ENCODE peak calls at places on chromosomes 5 and 9, in six cellular contexts. One of them, this sample, is unnamed.

GRCh38 chr5:18882162-18882561 is 1105.8 kb downstream of the CDH18 start:
- DNase-seq in gastrocnemius medialis: no peak
- DNase-seq in A549: no peak
- DNase-seq in lower leg skin: no peak
- DNase-seq in heart left ventricle: no peak
- DNase-seq in ovary: no peak
- DNase-seq in this sample: no peak

GRCh38 chr5:154058055-154059038 is 19.6 kb downstream of the MFAP3 start:
- DNase-seq in gastrocnemius medialis: no peak
- DNase-seq in A549: no peak
- DNase-seq in lower leg skin: no peak
- DNase-seq in heart left ventricle: no peak
- DNase-seq in ovary: no peak
- DNase-seq in this sample: no peak

GRCh38 chr5:77852514-77853352 is 76.6 kb upstream of the TBCA start:
- DNase-seq in gastrocnemius medialis: no peak
- DNase-seq in A549: peak; percentile 65
- DNase-seq in lower leg skin: no peak
- DNase-seq in heart left ventricle: peak; percentile 72
- DNase-seq in ovary: peak; percentile 74
- DNase-seq in this sample: peak; percentile 53

GRCh38 chr9:112620998-112621694 is 96.8 kb downstream of the INIP start:
- DNase-seq in gastrocnemius medialis: no peak
- DNase-seq in A549: no peak
- DNase-seq in lower leg skin: no peak
- DNase-seq in heart left ventricle: no peak
- DNase-seq in ovary: no peak
- DNase-seq in this sample: no peak

GRCh38 chr5:106418196-106418595 is 1252.5 kb downstream of the EFNA5 start:
- DNase-seq in gastrocnemius medialis: no peak
- DNase-seq in A549: no peak
- DNase-seq in lower leg skin: no peak
- DNase-seq in heart left ventricle: no peak
- DNase-seq in ovary: no peak
- DNase-seq in this sample: no peak

GRCh38 chr5:68420476-68421344 is 205.2 kb downstream of the PIK3R1 start:
- DNase-seq in gastrocnemius medialis: no peak
- DNase-seq in A549: no peak
- DNase-seq in lower leg skin: no peak
- DNase-seq in heart left ventricle: peak; percentile 69
- DNase-seq in ovary: peak; percentile 59
- DNase-seq in this sample: peak; percentile 71

GRCh38 chr9:69981686-69982450 is 61.8 kb upstream of the MAMDC2 start:
- DNase-seq in gastrocnemius medialis: no peak
- DNase-seq in A549: no peak
- DNase-seq in lower leg skin: no peak
- DNase-seq in heart left ventricle: no peak
- DNase-seq in ovary: no peak
- DNase-seq in this sample: no peak

GRCh38 chr5:171610686-171611085 is 174.9 kb upstream of the SMIM23 start:
- DNase-seq in gastrocnemius medialis: no peak
- DNase-seq in A549: no peak
- DNase-seq in lower leg skin: peak; percentile 32
- DNase-seq in heart left ventricle: no peak
- DNase-seq in ovary: no peak
- DNase-seq in this sample: no peak

GRCh38 chr5:36457511-36458260 is 148.7 kb upstream of the SLC1A3 start:
- DNase-seq in gastrocnemius medialis: no peak
- DNase-seq in A549: no peak
- DNase-seq in lower leg skin: no peak
- DNase-seq in heart left ventricle: no peak
- DNase-seq in ovary: no peak
- DNase-seq in this sample: no peak

GRCh38 chr5:28344803-28345433 is 1306.5 kb upstream of the CDH9 start:
- DNase-seq in gastrocnemius medialis: no peak
- DNase-seq in A549: peak; percentile 45
- DNase-seq in lower leg skin: no peak
- DNase-seq in heart left ventricle: no peak
- DNase-seq in ovary: no peak
- DNase-seq in this sample: no peak

GRCh38 chr5:2129581-2130272 is 247.0 kb upstream of the IRX4 start:
- DNase-seq in gastrocnemius medialis: no peak
- DNase-seq in A549: no peak
- DNase-seq in lower leg skin: peak; percentile 49
- DNase-seq in heart left ventricle: no peak
- DNase-seq in ovary: peak; percentile 36
- DNase-seq in this sample: no peak

GRCh38 chr5:77644443-77645157 is 6.1 kb upstream of the OTP start:
- DNase-seq in gastrocnemius medialis: no peak
- DNase-seq in A549: no peak
- DNase-seq in lower leg skin: no peak
- DNase-seq in heart left ventricle: no peak
- DNase-seq in ovary: no peak
- DNase-seq in this sample: no peak

GRCh38 chr5:150411245-150411979 is 1.3 kb downstream of the CD74 start:
- DNase-seq in gastrocnemius medialis: no peak
- DNase-seq in A549: no peak
- DNase-seq in lower leg skin: no peak
- DNase-seq in heart left ventricle: peak; percentile 58
- DNase-seq in ovary: no peak
- DNase-seq in this sample: peak; percentile 61

DNA sequence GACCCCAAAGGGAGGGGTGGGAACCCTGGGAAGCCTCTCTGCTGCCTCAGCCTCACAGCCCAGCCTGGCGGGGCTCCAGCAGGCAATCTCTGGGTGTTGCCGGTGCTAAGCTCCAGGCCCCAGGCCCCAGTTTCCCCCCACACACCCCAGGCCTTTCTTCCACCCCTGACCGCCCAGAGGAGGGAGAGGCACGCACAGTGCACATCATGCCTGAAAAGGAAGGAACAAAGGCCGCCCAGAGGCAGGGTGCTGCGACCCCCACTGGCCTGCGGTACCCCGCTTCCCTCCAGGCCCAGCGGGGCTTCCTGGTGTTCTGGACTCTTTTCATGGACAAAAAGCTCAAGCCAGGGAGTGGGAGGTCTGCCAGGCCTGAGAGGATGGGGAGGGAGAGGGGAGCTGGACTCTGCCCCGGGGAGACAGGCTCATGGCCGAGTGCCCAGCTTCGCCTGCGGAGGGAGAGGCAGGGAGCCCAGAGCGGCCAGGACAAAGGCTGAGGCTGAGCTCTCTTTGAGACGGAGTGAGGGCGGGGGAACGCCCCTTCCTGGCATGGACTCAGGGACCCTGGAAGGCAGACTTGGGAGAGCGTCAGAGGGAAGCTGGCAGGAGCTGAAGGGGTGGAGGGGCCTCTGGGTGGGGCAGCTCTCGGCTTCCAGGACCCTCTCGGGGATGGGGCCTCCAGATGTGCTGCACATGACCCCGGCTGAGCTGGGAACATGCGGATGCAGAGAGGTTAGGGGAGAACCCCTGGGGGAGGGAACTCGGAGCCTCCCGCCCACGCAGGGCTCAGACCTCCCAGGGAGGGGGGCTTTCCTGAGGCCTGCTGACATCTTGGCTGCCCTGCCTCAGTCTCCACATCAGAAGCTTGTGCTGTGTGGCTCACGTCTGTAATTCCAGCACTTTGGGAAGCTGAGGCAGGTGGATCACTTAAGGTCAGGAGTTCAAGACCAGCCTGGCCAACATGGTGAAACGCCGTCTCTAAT is 1.8 kb upstream of the ENTPD2 start:
- DNase-seq in gastrocnemius medialis: no peak
- DNase-seq in A549: peak; percentile 76
- DNase-seq in lower leg skin: peak; percentile 94
- DNase-seq in heart left ventricle: peak; percentile 94
- DNase-seq in ovary: peak; percentile 99
- DNase-seq in this sample: peak; percentile 79
- TF ChIP-seq CTCF in gastrocnemius medialis: no peak
- TF ChIP-seq CTCF in A549: no peak
- TF ChIP-seq CTCF in lower leg skin: no peak
- TF ChIP-seq CTCF in heart left ventricle: no peak
- TF ChIP-seq CTCF in ovary: no peak
- TF ChIP-seq CTCF in this sample: no peak

DNA sequence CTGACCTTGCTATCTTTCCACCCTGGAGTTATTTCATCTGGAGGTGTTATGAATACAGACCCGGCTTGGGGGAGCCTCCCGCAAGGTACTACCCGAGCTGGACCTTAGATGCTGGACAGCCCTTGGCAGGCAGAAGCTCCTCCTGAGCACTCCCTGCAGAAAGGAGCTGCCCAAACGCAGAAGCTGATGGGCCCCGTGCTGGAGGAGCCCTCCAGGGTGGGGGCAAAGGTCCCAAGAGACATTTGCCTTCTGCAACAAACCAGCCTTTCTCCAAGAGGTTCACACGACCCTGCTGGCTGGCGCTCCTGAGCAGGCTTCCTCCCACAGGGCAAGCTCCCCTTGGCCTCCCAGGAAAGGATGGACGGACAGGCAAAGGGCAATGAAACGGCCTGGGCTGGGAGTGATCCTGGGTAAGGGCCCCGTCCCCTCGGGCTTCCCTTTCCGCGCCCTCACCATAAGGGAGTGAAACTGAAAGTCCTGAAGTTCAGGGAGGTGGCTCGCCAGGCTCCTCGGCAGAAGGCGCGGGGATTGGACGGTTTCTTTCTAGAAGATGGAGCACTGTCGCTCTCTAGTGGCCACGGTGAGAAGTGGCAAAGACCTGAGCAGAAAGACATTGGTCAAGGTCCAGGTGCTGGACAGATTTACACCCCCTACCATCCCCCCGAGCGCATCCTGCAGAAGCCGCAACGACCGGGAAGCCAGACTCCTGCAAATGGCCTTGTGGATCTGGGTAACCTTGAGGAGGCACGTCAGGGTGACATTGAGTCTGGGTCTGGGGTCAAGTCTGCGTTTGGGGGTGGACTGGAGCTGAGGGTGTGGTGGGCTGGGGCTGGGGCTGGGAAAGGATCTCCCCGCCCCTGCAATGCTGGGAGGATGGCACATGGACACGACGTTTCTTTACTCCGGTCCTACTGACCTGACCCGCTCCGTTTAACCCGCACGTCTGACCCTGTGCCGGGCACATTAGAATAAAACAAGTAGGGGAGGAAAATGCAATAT is 56.4 kb downstream of the NEURL1B start:
- DNase-seq in gastrocnemius medialis: peak; percentile 77
- DNase-seq in A549: peak; percentile 84
- DNase-seq in lower leg skin: peak; percentile 97
- DNase-seq in heart left ventricle: peak; percentile 91
- DNase-seq in ovary: peak; percentile 91
- DNase-seq in this sample: peak; percentile 90
- TF ChIP-seq POLR2A in gastrocnemius medialis: no peak
- TF ChIP-seq POLR2A in A549: no peak
- TF ChIP-seq POLR2A in lower leg skin: no peak
- TF ChIP-seq POLR2A in heart left ventricle: no peak
- TF ChIP-seq POLR2A in ovary: peak; percentile 40
- TF ChIP-seq POLR2A in this sample: peak; percentile 10

GRCh38 chr9:96022445-96023031 is 147.0 kb downstream of the ERCC6L2 start:
- DNase-seq in gastrocnemius medialis: no peak
- DNase-seq in A549: no peak
- DNase-seq in lower leg skin: no peak
- DNase-seq in heart left ventricle: peak; percentile 34
- DNase-seq in ovary: no peak
- DNase-seq in this sample: no peak

GRCh38 chr9:96020822-96021615 is 145.5 kb downstream of the ERCC6L2 start:
- DNase-seq in gastrocnemius medialis: no peak
- DNase-seq in A549: no peak
- DNase-seq in lower leg skin: no peak
- DNase-seq in heart left ventricle: no peak
- DNase-seq in ovary: peak; percentile 61
- DNase-seq in this sample: no peak

GRCh38 chr9:96025995-96026572 is 150.6 kb downstream of the ERCC6L2 start:
- DNase-seq in gastrocnemius medialis: no peak
- DNase-seq in A549: no peak
- DNase-seq in lower leg skin: no peak
- DNase-seq in heart left ventricle: no peak
- DNase-seq in ovary: no peak
- DNase-seq in this sample: no peak

GRCh38 chr9:96020300-96020821 is 144.9 kb downstream of the ERCC6L2 start:
- DNase-seq in gastrocnemius medialis: no peak
- DNase-seq in A549: no peak
- DNase-seq in lower leg skin: no peak
- DNase-seq in heart left ventricle: no peak
- DNase-seq in ovary: no peak
- DNase-seq in this sample: no peak

GRCh38 chr9:96021616-96022444 is 146.3 kb downstream of the ERCC6L2 start:
- DNase-seq in gastrocnemius medialis: no peak
- DNase-seq in A549: no peak
- DNase-seq in lower leg skin: no peak
- DNase-seq in heart left ventricle: no peak
- DNase-seq in ovary: peak; percentile 57
- DNase-seq in this sample: no peak
- TF ChIP-seq CTCF in gastrocnemius medialis: no peak
- TF ChIP-seq CTCF in A549: no peak
- TF ChIP-seq CTCF in lower leg skin: no peak
- TF ChIP-seq CTCF in heart left ventricle: no peak
- TF ChIP-seq CTCF in ovary: no peak
- TF ChIP-seq CTCF in this sample: no peak

GRCh38 chr9:120916573-120916972 is 10.0 kb downstream of the TRAF1 start:
- DNase-seq in gastrocnemius medialis: peak; percentile 59
- DNase-seq in A549: no peak
- DNase-seq in lower leg skin: peak; percentile 95
- DNase-seq in heart left ventricle: peak; percentile 62
- DNase-seq in ovary: peak; percentile 90
- DNase-seq in this sample: peak; percentile 96
- TF ChIP-seq POLR2A in gastrocnemius medialis: no peak
- TF ChIP-seq POLR2A in A549: no peak
- TF ChIP-seq POLR2A in lower leg skin: no peak
- TF ChIP-seq POLR2A in heart left ventricle: no peak
- TF ChIP-seq POLR2A in ovary: no peak
- TF ChIP-seq POLR2A in this sample: no peak

This sample was measured in adrenal gland.